ENCODE peak calls at places on chromosomes 12 and 14, in seven cellular contexts. One of them, this sample, is unnamed.
A peak's percentile ranks its signal among the peaks of the same experiment; 100 is the strongest.

GRCh38 chr12:130977046-130977758 is 23.5 kb downstream of the ADGRD1 start:
- DNase-seq in heart right ventricle: no peak
- DNase-seq in breast epithelium: no peak
- DNase-seq in ascending aorta: no peak
- DNase-seq in transverse colon: no peak
- DNase-seq in body of pancreas: no peak
- DNase-seq in mucosa of descending colon: no peak
- DNase-seq in this sample: no peak

GRCh38 chr12:8779862-8780261 is 42.6 kb upstream of the A2ML1 start:
- DNase-seq in ascending aorta: no peak
- DNase-seq in transverse colon: no peak
- DNase-seq in body of pancreas: no peak
- DNase-seq in heart right ventricle: no peak
- DNase-seq in breast epithelium: no peak
- DNase-seq in mucosa of descending colon: no peak
- DNase-seq in this sample: no peak

GRCh38 chr12:107200394-107200793 is 107.0 kb upstream of the CRY1 start:
- DNase-seq in breast epithelium: no peak
- DNase-seq in ascending aorta: no peak
- DNase-seq in heart right ventricle: no peak
- DNase-seq in body of pancreas: no peak
- DNase-seq in mucosa of descending colon: no peak
- DNase-seq in transverse colon: no peak
- DNase-seq in this sample: peak; percentile 26

GRCh38 chr12:2054091-2055018 is 1.6 kb downstream of the CACNA1C start:
- DNase-seq in ascending aorta: no peak
- DNase-seq in transverse colon: no peak
- DNase-seq in heart right ventricle: no peak
- DNase-seq in body of pancreas: no peak
- DNase-seq in breast epithelium: peak; percentile 52
- DNase-seq in mucosa of descending colon: no peak
- DNase-seq in this sample: no peak

GRCh38 chr12:94134226-94134795 is 14.1 kb upstream of the PLXNC1 start:
- DNase-seq in transverse colon: no peak
- DNase-seq in body of pancreas: no peak
- DNase-seq in breast epithelium: no peak
- DNase-seq in ascending aorta: no peak
- DNase-seq in mucosa of descending colon: no peak
- DNase-seq in heart right ventricle: peak; percentile 21
- DNase-seq in this sample: peak; percentile 72

GRCh38 chr12:125330645-125331341 is 265.6 kb downstream of the AACS start:
- DNase-seq in mucosa of descending colon: peak; percentile 85
- DNase-seq in ascending aorta: peak; percentile 72
- DNase-seq in transverse colon: peak; percentile 74
- DNase-seq in body of pancreas: peak; percentile 56
- DNase-seq in breast epithelium: peak; percentile 21
- DNase-seq in heart right ventricle: peak; percentile 51
- DNase-seq in this sample: peak; percentile 16

GRCh38 chr12:115828151-115828550 is 449.3 kb downstream of the MED13L start:
- DNase-seq in body of pancreas: no peak
- DNase-seq in mucosa of descending colon: no peak
- DNase-seq in ascending aorta: no peak
- DNase-seq in transverse colon: no peak
- DNase-seq in heart right ventricle: no peak
- DNase-seq in breast epithelium: no peak
- DNase-seq in this sample: no peak

GRCh38 chr14:83300454-83301064 is 1766.9 kb upstream of the SEL1L start:
- DNase-seq in mucosa of descending colon: no peak
- DNase-seq in body of pancreas: no peak
- DNase-seq in breast epithelium: no peak
- DNase-seq in transverse colon: no peak
- DNase-seq in heart right ventricle: no peak
- DNase-seq in ascending aorta: no peak
- DNase-seq in this sample: peak; percentile 26

GRCh38 chr12:7907009-7907408 is 29.0 kb downstream of the SLC2A3 start:
- DNase-seq in transverse colon: peak; percentile 33
- DNase-seq in body of pancreas: peak; percentile 79
- DNase-seq in ascending aorta: no peak
- DNase-seq in breast epithelium: no peak
- DNase-seq in mucosa of descending colon: peak; percentile 49
- DNase-seq in heart right ventricle: peak; percentile 17
- DNase-seq in this sample: peak; percentile 57

GRCh38 chr12:126093911-126094310 is 1028.7 kb downstream of the AACS start:
- DNase-seq in heart right ventricle: no peak
- DNase-seq in body of pancreas: no peak
- DNase-seq in breast epithelium: no peak
- DNase-seq in transverse colon: no peak
- DNase-seq in mucosa of descending colon: no peak
- DNase-seq in ascending aorta: no peak
- DNase-seq in this sample: peak; percentile 5

GRCh38 chr14:68016243-68016914 is 196.8 kb downstream of the RAD51B start:
- DNase-seq in heart right ventricle: no peak
- DNase-seq in breast epithelium: no peak
- DNase-seq in body of pancreas: no peak
- DNase-seq in ascending aorta: no peak
- DNase-seq in transverse colon: no peak
- DNase-seq in mucosa of descending colon: no peak
- DNase-seq in this sample: peak; percentile 89

GRCh38 chr14:105150368-105151111 is 18.0 kb downstream of the JAG2 start:
- DNase-seq in breast epithelium: no peak
- DNase-seq in ascending aorta: no peak
- DNase-seq in heart right ventricle: no peak
- DNase-seq in transverse colon: no peak
- DNase-seq in body of pancreas: peak; percentile 9
- DNase-seq in mucosa of descending colon: peak; percentile 23
- DNase-seq in this sample: no peak

GRCh38 chr12:29796823-29797263 is 13.1 kb upstream of the TMTC1 start:
- DNase-seq in breast epithelium: peak; percentile 47
- DNase-seq in mucosa of descending colon: no peak
- DNase-seq in ascending aorta: peak; percentile 69
- DNase-seq in heart right ventricle: peak; percentile 50
- DNase-seq in body of pancreas: no peak
- DNase-seq in transverse colon: peak; percentile 9
- DNase-seq in this sample: peak; percentile 93

GRCh38 chr14:69818760-69819191 is 21.7 kb upstream of the SLC10A1 start:
- DNase-seq in transverse colon: peak; percentile 19
- DNase-seq in body of pancreas: peak; percentile 50
- DNase-seq in ascending aorta: peak; percentile 67
- DNase-seq in heart right ventricle: peak; percentile 48
- DNase-seq in breast epithelium: peak; percentile 24
- DNase-seq in mucosa of descending colon: peak; percentile 39
- DNase-seq in this sample: peak; percentile 64

GRCh38 chr14:20680843-20681347 is 3.5 kb upstream of the RNASE4 start:
- DNase-seq in heart right ventricle: no peak
- DNase-seq in mucosa of descending colon: peak; percentile 65
- DNase-seq in transverse colon: peak; percentile 72
- DNase-seq in body of pancreas: peak; percentile 61
- DNase-seq in breast epithelium: no peak
- DNase-seq in ascending aorta: no peak
- DNase-seq in this sample: no peak

GRCh38 chr12:54383041-54383609 is 1.4 kb downstream of the ZNF385A start:
- DNase-seq in heart right ventricle: no peak
- DNase-seq in mucosa of descending colon: no peak
- DNase-seq in body of pancreas: no peak
- DNase-seq in breast epithelium: no peak
- DNase-seq in ascending aorta: no peak
- DNase-seq in transverse colon: no peak
- DNase-seq in this sample: peak; percentile 85

GRCh38 chr12:117012189-117012805 is 86.9 kb downstream of the TESC start:
- DNase-seq in transverse colon: no peak
- DNase-seq in ascending aorta: no peak
- DNase-seq in breast epithelium: no peak
- DNase-seq in body of pancreas: no peak
- DNase-seq in mucosa of descending colon: no peak
- DNase-seq in heart right ventricle: no peak
- DNase-seq in this sample: peak; percentile 73

GRCh38 chr14:29805415-29806123 is 122.1 kb downstream of the PRKD1 start:
- DNase-seq in body of pancreas: peak; percentile 88
- DNase-seq in breast epithelium: no peak
- DNase-seq in ascending aorta: peak; percentile 76
- DNase-seq in mucosa of descending colon: no peak
- DNase-seq in heart right ventricle: peak; percentile 33
- DNase-seq in transverse colon: peak; percentile 13
- DNase-seq in this sample: peak; percentile 89

GRCh38 chr14:97873291-97873690 is 1076.1 kb downstream of the VRK1 start:
- DNase-seq in heart right ventricle: no peak
- DNase-seq in mucosa of descending colon: no peak
- DNase-seq in body of pancreas: no peak
- DNase-seq in ascending aorta: no peak
- DNase-seq in breast epithelium: no peak
- DNase-seq in transverse colon: no peak
- DNase-seq in this sample: no peak

GRCh38 chr12:14963520-14963919 is 2.1 kb upstream of the ARHGDIB start:
- DNase-seq in mucosa of descending colon: no peak
- DNase-seq in breast epithelium: no peak
- DNase-seq in body of pancreas: no peak
- DNase-seq in ascending aorta: no peak
- DNase-seq in heart right ventricle: no peak
- DNase-seq in transverse colon: no peak
- DNase-seq in this sample: no peak

GRCh38 chr12:14960548-14961465 is 594 bp downstream of the ARHGDIB start:
- DNase-seq in breast epithelium: no peak
- DNase-seq in ascending aorta: no peak
- DNase-seq in mucosa of descending colon: no peak
- DNase-seq in body of pancreas: no peak
- DNase-seq in heart right ventricle: peak; percentile 60
- DNase-seq in transverse colon: peak; percentile 21
- DNase-seq in this sample: no peak

GRCh38 chr12:14961466-14962155 is at the start of gene ARHGDIB:
- DNase-seq in heart right ventricle: peak; percentile 40
- DNase-seq in ascending aorta: peak; percentile 72
- DNase-seq in mucosa of descending colon: no peak
- DNase-seq in body of pancreas: peak; percentile 37
- DNase-seq in breast epithelium: peak; percentile 39
- DNase-seq in transverse colon: peak; percentile 58
- DNase-seq in this sample: no peak

GRCh38 chr12:14962797-14963196 is 1.4 kb upstream of the ARHGDIB start:
- DNase-seq in breast epithelium: no peak
- DNase-seq in ascending aorta: no peak
- DNase-seq in body of pancreas: no peak
- DNase-seq in heart right ventricle: no peak
- DNase-seq in mucosa of descending colon: no peak
- DNase-seq in transverse colon: no peak
- DNase-seq in this sample: no peak

DNA sequence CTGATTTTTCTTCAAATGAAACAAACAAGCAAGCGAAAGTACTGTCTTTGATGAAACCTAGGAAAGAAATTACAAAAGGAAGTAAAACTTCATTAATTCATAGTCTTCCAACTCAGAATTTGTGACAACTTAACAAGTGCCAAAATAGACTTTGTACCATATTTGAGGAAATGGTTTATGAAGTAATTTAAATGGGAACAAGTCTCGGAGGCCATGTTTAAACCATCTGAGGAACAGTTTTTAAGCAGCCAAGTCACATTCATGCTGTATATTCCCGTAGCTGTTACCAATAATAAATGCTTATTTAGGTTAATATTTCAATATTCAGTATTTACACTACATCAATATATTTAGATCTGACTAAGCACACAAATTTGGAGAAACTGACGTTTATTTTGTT is 779 bp upstream of the ARHGDIB start:
- DNase-seq in transverse colon: no peak
- DNase-seq in breast epithelium: no peak
- DNase-seq in body of pancreas: no peak
- DNase-seq in heart right ventricle: no peak
- DNase-seq in mucosa of descending colon: no peak
- DNase-seq in ascending aorta: no peak
- DNase-seq in this sample: no peak
- H3K4me3 ChIP-seq in transverse colon: no peak overlapping the region
- H3K4me3 ChIP-seq in breast epithelium: peak overlapping the region; percentile 61
- H3K4me3 ChIP-seq in body of pancreas: no peak overlapping the region
- H3K4me3 ChIP-seq in heart right ventricle: no peak overlapping the region
- H3K4me3 ChIP-seq in mucosa of descending colon: no peak overlapping the region
- H3K4me3 ChIP-seq in ascending aorta: peak overlapping the region; percentile 66
- H3K4me3 ChIP-seq in this sample: no peak overlapping the region

DNA sequence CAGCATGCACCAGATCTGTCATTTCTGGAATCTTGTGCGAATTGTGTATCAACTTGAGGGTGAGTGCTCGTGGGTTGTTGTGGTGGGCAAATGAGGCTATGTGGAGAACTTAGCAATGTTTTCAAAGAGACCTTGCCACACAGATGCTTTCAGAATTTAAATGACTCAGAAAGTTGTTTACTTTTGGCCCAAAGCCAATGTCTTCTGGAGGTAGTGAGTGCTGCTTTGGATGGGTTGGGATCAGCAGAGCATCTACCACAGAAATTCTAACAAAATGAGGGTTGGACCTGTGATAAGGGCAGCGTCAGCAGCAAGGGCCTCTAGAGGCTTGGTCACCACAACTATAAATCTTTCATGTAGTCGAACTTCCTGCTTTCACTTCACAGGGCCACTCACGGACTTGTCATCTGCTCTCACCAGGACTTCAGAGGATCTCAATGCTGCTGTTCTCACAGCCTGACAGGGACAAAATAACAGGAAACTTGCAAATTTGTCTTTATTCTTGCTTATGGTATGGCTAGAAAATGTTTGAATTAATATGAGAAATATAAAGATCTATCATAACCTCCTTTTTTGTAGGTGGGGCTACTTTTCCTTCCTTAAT is 111.4 kb downstream of the DACT1 start:
- DNase-seq in ascending aorta: peak; percentile 75
- DNase-seq in mucosa of descending colon: peak; percentile 39
- DNase-seq in body of pancreas: peak; percentile 27
- DNase-seq in heart right ventricle: no peak
- DNase-seq in breast epithelium: no peak
- DNase-seq in transverse colon: peak; percentile 59
- DNase-seq in this sample: peak; percentile 99
- TF ChIP-seq CTCF in ascending aorta: no peak
- TF ChIP-seq CTCF in mucosa of descending colon: no peak
- TF ChIP-seq CTCF in body of pancreas: no peak
- TF ChIP-seq CTCF in heart right ventricle: no peak
- TF ChIP-seq CTCF in breast epithelium: no peak
- TF ChIP-seq CTCF in transverse colon: no peak
- TF ChIP-seq CTCF in this sample: no peak

GRCh38 chr12:57216931-57217871 is 607 bp downstream of the NXPH4 start:
- DNase-seq in transverse colon: no peak
- DNase-seq in heart right ventricle: no peak
- DNase-seq in ascending aorta: no peak
- DNase-seq in body of pancreas: peak; percentile 43
- DNase-seq in mucosa of descending colon: no peak
- DNase-seq in breast epithelium: no peak
- DNase-seq in this sample: peak; percentile 13
- H3K4me3 ChIP-seq in transverse colon: peak overlapping the region; percentile 18
- H3K4me3 ChIP-seq in heart right ventricle: peak overlapping the region; percentile 44
- H3K4me3 ChIP-seq in ascending aorta: peak overlapping the region; percentile 70
- H3K4me3 ChIP-seq in body of pancreas: no peak overlapping the region
- H3K4me3 ChIP-seq in mucosa of descending colon: no peak overlapping the region
- H3K4me3 ChIP-seq in breast epithelium: peak overlapping the region; percentile 78
- H3K4me3 ChIP-seq in this sample: peak overlapping the region; percentile 60

GRCh38 chr12:92702754-92703679 is at the start of gene PLEKHG7:
- DNase-seq in transverse colon: peak; percentile 37
- DNase-seq in mucosa of descending colon: peak; percentile 62
- DNase-seq in ascending aorta: no peak
- DNase-seq in breast epithelium: no peak
- DNase-seq in heart right ventricle: no peak
- DNase-seq in body of pancreas: peak; percentile 49
- DNase-seq in this sample: no peak

GRCh38 chr12:92706594-92706993 is 3.8 kb downstream of the PLEKHG7 start:
- DNase-seq in body of pancreas: no peak
- DNase-seq in mucosa of descending colon: no peak
- DNase-seq in breast epithelium: no peak
- DNase-seq in transverse colon: no peak
- DNase-seq in ascending aorta: no peak
- DNase-seq in heart right ventricle: no peak
- DNase-seq in this sample: no peak

GRCh38 chr12:92703777-92704176 is 988 bp downstream of the PLEKHG7 start:
- DNase-seq in mucosa of descending colon: no peak
- DNase-seq in heart right ventricle: no peak
- DNase-seq in ascending aorta: no peak
- DNase-seq in body of pancreas: no peak
- DNase-seq in breast epithelium: no peak
- DNase-seq in transverse colon: no peak
- DNase-seq in this sample: no peak

GRCh38 chr12:92707926-92708325 is 5.1 kb downstream of the PLEKHG7 start:
- DNase-seq in breast epithelium: no peak
- DNase-seq in body of pancreas: no peak
- DNase-seq in transverse colon: no peak
- DNase-seq in ascending aorta: no peak
- DNase-seq in heart right ventricle: no peak
- DNase-seq in mucosa of descending colon: no peak
- DNase-seq in this sample: no peak
- TF ChIP-seq CTCF in breast epithelium: no peak
- TF ChIP-seq CTCF in body of pancreas: no peak
- TF ChIP-seq CTCF in transverse colon: no peak
- TF ChIP-seq CTCF in ascending aorta: no peak
- TF ChIP-seq CTCF in heart right ventricle: no peak
- TF ChIP-seq CTCF in mucosa of descending colon: no peak
- TF ChIP-seq CTCF in this sample: no peak